ENCODE peak calls at places on chromosomes 16 and 17, in eight cellular contexts. One of them, this sample, is unnamed.

GRCh38 chr17:55549140-55549539 is 37.9 kb upstream of the SMIM36 start:
- DNase-seq in cardiac fibroblast: peak
- DNase-seq in left lung: no peak
- DNase-seq in hepatocyte: no peak
- DNase-seq in fibroblast of the aortic adventitia: no peak
- DNase-seq in germinal center: peak
- DNase-seq in aorta: no peak
- DNase-seq in thoracic aorta: no peak
- DNase-seq in this sample: no peak

GRCh38 chr16:10988164-10988803 is 43.9 kb downstream of the CLEC16A start:
- DNase-seq in cardiac fibroblast: no peak
- DNase-seq in left lung: peak
- DNase-seq in hepatocyte: no peak
- DNase-seq in fibroblast of the aortic adventitia: no peak
- DNase-seq in germinal center: peak
- DNase-seq in aorta: no peak
- DNase-seq in thoracic aorta: no peak
- DNase-seq in this sample: no peak

GRCh38 chr16:65148804-65149203 is 26.9 kb upstream of the CDH11 start:
- DNase-seq in cardiac fibroblast: no peak
- DNase-seq in left lung: no peak
- DNase-seq in hepatocyte: no peak
- DNase-seq in fibroblast of the aortic adventitia: no peak
- DNase-seq in germinal center: no peak
- DNase-seq in aorta: no peak
- DNase-seq in thoracic aorta: no peak
- DNase-seq in this sample: no peak

GRCh38 chr17:7393613-7394451 is 493 bp downstream of the PLSCR3 start:
- DNase-seq in cardiac fibroblast: no peak
- DNase-seq in left lung: no peak
- DNase-seq in hepatocyte: peak
- DNase-seq in fibroblast of the aortic adventitia: no peak
- DNase-seq in germinal center: peak
- DNase-seq in aorta: peak
- DNase-seq in thoracic aorta: no peak
- DNase-seq in this sample: no peak

GRCh38 chr16:31714899-31715504 is 158.6 kb upstream of the ZNF267 start:
- DNase-seq in cardiac fibroblast: peak
- DNase-seq in left lung: no peak
- DNase-seq in hepatocyte: no peak
- DNase-seq in fibroblast of the aortic adventitia: no peak
- DNase-seq in germinal center: no peak
- DNase-seq in aorta: no peak
- DNase-seq in thoracic aorta: no peak
- DNase-seq in this sample: no peak

GRCh38 chr16:83589576-83589975 is 218.2 kb upstream of the HSBP1 start:
- DNase-seq in cardiac fibroblast: no peak
- DNase-seq in left lung: no peak
- DNase-seq in hepatocyte: no peak
- DNase-seq in fibroblast of the aortic adventitia: no peak
- DNase-seq in germinal center: no peak
- DNase-seq in aorta: no peak
- DNase-seq in thoracic aorta: no peak
- DNase-seq in this sample: no peak

GRCh38 chr16:31451681-31452351 is 7.5 kb upstream of the ARMC5 start:
- DNase-seq in cardiac fibroblast: peak
- DNase-seq in left lung: no peak
- DNase-seq in hepatocyte: peak
- DNase-seq in fibroblast of the aortic adventitia: peak
- DNase-seq in germinal center: no peak
- DNase-seq in aorta: peak
- DNase-seq in thoracic aorta: no peak
- DNase-seq in this sample: peak

GRCh38 chr17:1495265-1495664 is 2.8 kb upstream of the MYO1C start:
- DNase-seq in cardiac fibroblast: no peak
- DNase-seq in left lung: no peak
- DNase-seq in hepatocyte: no peak
- DNase-seq in fibroblast of the aortic adventitia: peak
- DNase-seq in germinal center: no peak
- DNase-seq in aorta: peak
- DNase-seq in thoracic aorta: no peak
- DNase-seq in this sample: no peak

GRCh38 chr17:2881295-2881694 is 85.1 kb downstream of the RAP1GAP2 start:
- DNase-seq in cardiac fibroblast: no peak
- DNase-seq in left lung: no peak
- DNase-seq in hepatocyte: no peak
- DNase-seq in fibroblast of the aortic adventitia: no peak
- DNase-seq in germinal center: no peak
- DNase-seq in aorta: no peak
- DNase-seq in thoracic aorta: no peak
- DNase-seq in this sample: no peak

GRCh38 chr17:5431929-5432556 is 6.9 kb downstream of the C1QBP start:
- DNase-seq in cardiac fibroblast: no peak
- DNase-seq in left lung: no peak
- DNase-seq in hepatocyte: no peak
- DNase-seq in fibroblast of the aortic adventitia: no peak
- DNase-seq in germinal center: no peak
- DNase-seq in aorta: no peak
- DNase-seq in thoracic aorta: no peak
- DNase-seq in this sample: no peak

GRCh38 chr16:55735120-55735781 is 79.5 kb downstream of the SLC6A2 start:
- DNase-seq in cardiac fibroblast: no peak
- DNase-seq in left lung: no peak
- DNase-seq in hepatocyte: no peak
- DNase-seq in fibroblast of the aortic adventitia: no peak
- DNase-seq in germinal center: no peak
- DNase-seq in aorta: no peak
- DNase-seq in thoracic aorta: no peak
- DNase-seq in this sample: no peak

GRCh38 chr16:20441221-20441620 is 10.1 kb upstream of the ACSM2A start:
- DNase-seq in cardiac fibroblast: no peak
- DNase-seq in left lung: no peak
- DNase-seq in hepatocyte: no peak
- DNase-seq in fibroblast of the aortic adventitia: no peak
- DNase-seq in germinal center: no peak
- DNase-seq in aorta: no peak
- DNase-seq in thoracic aorta: no peak
- DNase-seq in this sample: no peak

GRCh38 chr17:72788950-72789585 is 303.4 kb downstream of the SLC39A11 start:
- DNase-seq in cardiac fibroblast: peak
- DNase-seq in left lung: no peak
- DNase-seq in hepatocyte: no peak
- DNase-seq in fibroblast of the aortic adventitia: peak
- DNase-seq in germinal center: no peak
- DNase-seq in aorta: no peak
- DNase-seq in thoracic aorta: no peak
- DNase-seq in this sample: peak

GRCh38 chr17:82962163-82962720 is 117.2 kb upstream of the METRNL start:
- DNase-seq in cardiac fibroblast: peak
- DNase-seq in left lung: no peak
- DNase-seq in hepatocyte: no peak
- DNase-seq in fibroblast of the aortic adventitia: peak
- DNase-seq in germinal center: no peak
- DNase-seq in aorta: peak
- DNase-seq in thoracic aorta: no peak
- DNase-seq in this sample: peak

GRCh38 chr17:75549246-75550138 is 24.0 kb downstream of the LLGL2 start:
- DNase-seq in cardiac fibroblast: no peak
- DNase-seq in left lung: peak
- DNase-seq in hepatocyte: peak
- DNase-seq in fibroblast of the aortic adventitia: no peak
- DNase-seq in germinal center: no peak
- DNase-seq in aorta: no peak
- DNase-seq in thoracic aorta: no peak
- DNase-seq in this sample: no peak

GRCh38 chr16:73956592-73957495 is 339.8 kb upstream of the PSMD7 start:
- DNase-seq in cardiac fibroblast: peak
- DNase-seq in left lung: no peak
- DNase-seq in hepatocyte: peak
- DNase-seq in fibroblast of the aortic adventitia: peak
- DNase-seq in germinal center: peak
- DNase-seq in aorta: no peak
- DNase-seq in thoracic aorta: no peak
- DNase-seq in this sample: peak

GRCh38 chr16:8869212-8869987 is 594 bp upstream of the CARHSP1 start:
- DNase-seq in cardiac fibroblast: no peak
- DNase-seq in left lung: no peak
- DNase-seq in hepatocyte: peak
- DNase-seq in fibroblast of the aortic adventitia: no peak
- DNase-seq in germinal center: peak
- DNase-seq in aorta: no peak
- DNase-seq in thoracic aorta: no peak
- DNase-seq in this sample: no peak

GRCh38 chr17:50207792-50208567 is 6.5 kb upstream of the COL1A1 start:
- DNase-seq in cardiac fibroblast: no peak
- DNase-seq in left lung: no peak
- DNase-seq in hepatocyte: peak
- DNase-seq in fibroblast of the aortic adventitia: no peak
- DNase-seq in germinal center: no peak
- DNase-seq in aorta: peak
- DNase-seq in thoracic aorta: no peak
- DNase-seq in this sample: no peak

GRCh38 chr17:16442141-16442540 is 26.8 kb downstream of the TRPV2 start:
- DNase-seq in cardiac fibroblast: peak
- DNase-seq in left lung: no peak
- DNase-seq in hepatocyte: no peak
- DNase-seq in fibroblast of the aortic adventitia: peak
- DNase-seq in germinal center: no peak
- DNase-seq in aorta: no peak
- DNase-seq in thoracic aorta: no peak
- DNase-seq in this sample: no peak

GRCh38 chr16:17229766-17230165 is 241.0 kb downstream of the XYLT1 start:
- DNase-seq in cardiac fibroblast: no peak
- DNase-seq in left lung: no peak
- DNase-seq in hepatocyte: no peak
- DNase-seq in fibroblast of the aortic adventitia: no peak
- DNase-seq in germinal center: no peak
- DNase-seq in aorta: no peak
- DNase-seq in thoracic aorta: no peak
- DNase-seq in this sample: no peak

GRCh38 chr16:31696968-31697743 is 169.5 kb downstream of the AHSP start:
- DNase-seq in cardiac fibroblast: peak
- DNase-seq in left lung: no peak
- DNase-seq in hepatocyte: peak
- DNase-seq in fibroblast of the aortic adventitia: peak
- DNase-seq in germinal center: no peak
- DNase-seq in aorta: no peak
- DNase-seq in thoracic aorta: no peak
- DNase-seq in this sample: peak

GRCh38 chr17:2853722-2854580 is 57.7 kb downstream of the RAP1GAP2 start:
- DNase-seq in cardiac fibroblast: peak
- DNase-seq in left lung: no peak
- DNase-seq in hepatocyte: peak
- DNase-seq in fibroblast of the aortic adventitia: no peak
- DNase-seq in germinal center: no peak
- DNase-seq in aorta: no peak
- DNase-seq in thoracic aorta: no peak
- DNase-seq in this sample: no peak

GRCh38 chr17:31733326-31733725 is 125.7 kb downstream of the COPRS start:
- DNase-seq in cardiac fibroblast: no peak
- DNase-seq in left lung: no peak
- DNase-seq in hepatocyte: no peak
- DNase-seq in fibroblast of the aortic adventitia: no peak
- DNase-seq in germinal center: no peak
- DNase-seq in aorta: no peak
- DNase-seq in thoracic aorta: no peak
- DNase-seq in this sample: no peak

GRCh38 chr16:89269805-89270665 is 52.5 kb downstream of the ZNF778 start:
- DNase-seq in cardiac fibroblast: peak
- DNase-seq in left lung: no peak
- DNase-seq in hepatocyte: no peak
- DNase-seq in fibroblast of the aortic adventitia: no peak
- DNase-seq in germinal center: no peak
- DNase-seq in aorta: peak
- DNase-seq in thoracic aorta: no peak
- DNase-seq in this sample: no peak

GRCh38 chr17:74803971-74804370 is 27.8 kb upstream of the NAT9 start:
- DNase-seq in cardiac fibroblast: no peak
- DNase-seq in left lung: no peak
- DNase-seq in hepatocyte: no peak
- DNase-seq in fibroblast of the aortic adventitia: no peak
- DNase-seq in germinal center: no peak
- DNase-seq in aorta: no peak
- DNase-seq in thoracic aorta: no peak
- DNase-seq in this sample: no peak

GRCh38 chr17:40422990-40423611 is 5.4 kb upstream of the TOP2A start:
- DNase-seq in cardiac fibroblast: no peak
- DNase-seq in left lung: no peak
- DNase-seq in hepatocyte: no peak
- DNase-seq in fibroblast of the aortic adventitia: no peak
- DNase-seq in germinal center: no peak
- DNase-seq in aorta: no peak
- DNase-seq in thoracic aorta: no peak
- DNase-seq in this sample: no peak

GRCh38 chr16:83305092-83305491 is 502.7 kb upstream of the HSBP1 start:
- DNase-seq in cardiac fibroblast: peak
- DNase-seq in left lung: no peak
- DNase-seq in hepatocyte: no peak
- DNase-seq in fibroblast of the aortic adventitia: peak
- DNase-seq in germinal center: no peak
- DNase-seq in aorta: no peak
- DNase-seq in thoracic aorta: no peak
- DNase-seq in this sample: peak

GRCh38 chr16:57023541-57024249 is 34.3 kb downstream of the NLRC5 start:
- DNase-seq in cardiac fibroblast: no peak
- DNase-seq in left lung: no peak
- DNase-seq in hepatocyte: no peak
- DNase-seq in fibroblast of the aortic adventitia: no peak
- DNase-seq in germinal center: no peak
- DNase-seq in aorta: peak
- DNase-seq in thoracic aorta: no peak
- DNase-seq in this sample: no peak

GRCh38 chr17:28326114-28326513 is 7.1 kb downstream of the TMEM97 start:
- DNase-seq in cardiac fibroblast: no peak
- DNase-seq in left lung: no peak
- DNase-seq in hepatocyte: peak
- DNase-seq in fibroblast of the aortic adventitia: no peak
- DNase-seq in germinal center: no peak
- DNase-seq in aorta: no peak
- DNase-seq in thoracic aorta: no peak
- DNase-seq in this sample: no peak

GRCh38 chr16:73082608-73083007 is 34.7 kb upstream of the ZFHX3 start:
- DNase-seq in cardiac fibroblast: peak
- DNase-seq in left lung: no peak
- DNase-seq in hepatocyte: peak
- DNase-seq in fibroblast of the aortic adventitia: peak
- DNase-seq in germinal center: no peak
- DNase-seq in aorta: peak
- DNase-seq in thoracic aorta: no peak
- DNase-seq in this sample: peak

GRCh38 chr16:1152651-1153259 is at the start of gene CACNA1H:
- DNase-seq in cardiac fibroblast: no peak
- DNase-seq in left lung: no peak
- DNase-seq in hepatocyte: peak
- DNase-seq in fibroblast of the aortic adventitia: no peak
- DNase-seq in germinal center: peak
- DNase-seq in aorta: no peak
- DNase-seq in thoracic aorta: no peak
- DNase-seq in this sample: no peak

GRCh38 chr17:17812211-17813054 is 24.4 kb downstream of the SREBF1 start:
- DNase-seq in cardiac fibroblast: peak
- DNase-seq in left lung: no peak
- DNase-seq in hepatocyte: peak
- DNase-seq in fibroblast of the aortic adventitia: peak
- DNase-seq in germinal center: peak
- DNase-seq in aorta: peak
- DNase-seq in thoracic aorta: no peak
- DNase-seq in this sample: peak

GRCh38 chr16:54286330-54287017 is at the start of gene IRX3:
- DNase-seq in cardiac fibroblast: peak
- DNase-seq in left lung: peak
- DNase-seq in hepatocyte: peak
- DNase-seq in fibroblast of the aortic adventitia: peak
- DNase-seq in germinal center: no peak
- DNase-seq in aorta: peak
- DNase-seq in thoracic aorta: no peak
- DNase-seq in this sample: peak

This sample was measured in IMR-90.